ENCODE peak calls at places on chromosomes 5 and 9, in five cellular contexts. Z is heart right ventricle, A is bronchial epithelial cell, G is fibroblast of mammary gland, O is breast epithelium. D is an unnamed sample.
A peak's percentile ranks its signal among the peaks of the same experiment; 100 is the strongest.

GRCh38 chr5:14038341-14038959 is 94.0 kb upstream of the DNAH5 start:
- DNase-seq in A (peak; percentile 90), G (peak; percentile 98), Z (no peak), O (no peak), D (no peak)

GRCh38 chr9:20197976-20198685 is 409.3 kb upstream of the SLC24A2 start:
- DNase-seq in Z (no peak), O (peak; percentile 25), A (peak; percentile 52), G (peak; percentile 71), D (no peak)

GRCh38 chr5:143435207-143435657 is 31.7 kb upstream of the NR3C1 start:
- DNase-seq in O (no peak), Z (peak; percentile 22), A (no peak), G (no peak), D (peak; percentile 48)

GRCh38 chr9:94602666-94603065 is 9.0 kb upstream of the FBP2 start:
- DNase-seq in O (no peak), Z (no peak), G (no peak), A (no peak), D (no peak)

GRCh38 chr9:11199335-11199734 is 586.5 kb upstream of the PTPRD start:
- DNase-seq in Z (no peak), G (no peak), A (no peak), O (no peak), D (no peak)

GRCh38 chr5:757931-758697 is 26.4 kb downstream of the ZDHHC11B start:
- DNase-seq in Z (peak; percentile 90), O (peak; percentile 34), A (no peak), G (no peak), D (no peak)

GRCh38 chr9:91555132-91555531 is 131.5 kb upstream of the NFIL3 start:
- DNase-seq in O (no peak), A (peak; percentile 61), Z (no peak), G (peak; percentile 64), D (no peak)

GRCh38 chr9:114571391-114571790 is 16.2 kb upstream of the ATP6V1G1 start:
- DNase-seq in A (no peak), G (no peak), O (no peak), Z (no peak), D (no peak)

GRCh38 chr9:97220894-97221477 is 86.5 kb upstream of the CCDC180 start:
- DNase-seq in Z (no peak), G (no peak), O (no peak), A (no peak), D (no peak)

GRCh38 chr9:72363226-72363625 is 1.8 kb downstream of the ZFAND5 start:
- DNase-seq in A (no peak), Z (no peak), G (no peak), O (no peak), D (no peak)

GRCh38 chr9:100100268-100100667 is 1.2 kb downstream of the INVS start:
- DNase-seq in A (no peak), G (no peak), O (no peak), Z (no peak), D (no peak)

GRCh38 chr5:165630211-165630866 is 2124.9 kb downstream of the MAT2B start:
- DNase-seq in G (peak; percentile 56), Z (peak; percentile 40), O (no peak), A (peak; percentile 39), D (peak; percentile 13)

GRCh38 chr9:89839952-89840351 is 235.1 kb downstream of the GADD45G start:
- DNase-seq in Z (no peak), A (no peak), G (no peak), O (no peak), D (no peak)

GRCh38 chr5:150734579-150735384 is 24.0 kb downstream of the DCTN4 start:
- DNase-seq in A (no peak), G (no peak), O (no peak), Z (peak; percentile 47), D (no peak)

GRCh38 chr9:123943671-123944070 is 13.7 kb upstream of the DENND1A start:
- DNase-seq in Z (no peak), G (no peak), A (no peak), O (no peak), D (no peak)

GRCh38 chr9:129583308-129584038 is 37.4 kb downstream of the C9orf50 start:
- DNase-seq in A (no peak), Z (no peak), G (no peak), O (no peak), D (no peak)

GRCh38 chr5:33195431-33196128 is 245.2 kb upstream of the TARS1 start:
- DNase-seq in A (peak; percentile 55), Z (no peak), O (no peak), G (peak; percentile 37), D (no peak)

GRCh38 chr5:483011-483410 is 40.0 kb downstream of the EXOC3 start:
- DNase-seq in G (no peak), A (no peak), Z (no peak), O (no peak), D (no peak)

GRCh38 chr5:151023651-151024050 is 3.3 kb downstream of the GPX3 start:
- DNase-seq in O (peak; percentile 66), G (peak; percentile 74), A (peak; percentile 91), Z (peak; percentile 77), D (no peak)

GRCh38 chr5:125496393-125496792 is 750.0 kb upstream of the ZNF608 start:
- DNase-seq in O (no peak), Z (no peak), A (no peak), G (no peak), D (no peak)

GRCh38 chr9:107138261-107138992 is 144.7 kb upstream of the RAD23B start:
- DNase-seq in O (no peak), G (peak; percentile 31), Z (no peak), A (no peak), D (no peak)

GRCh38 chr5:139903805-139904565 is 108.4 kb downstream of the PSD2 start:
- DNase-seq in G (no peak), O (no peak), A (no peak), Z (no peak), D (no peak)

GRCh38 chr5:172858990-172859811 is 25.1 kb downstream of the ERGIC1 start:
- DNase-seq in Z (peak; percentile 85), A (no peak), O (no peak), G (peak; percentile 92), D (no peak)

GRCh38 chr9:113708821-113709713 is 167.0 kb upstream of the ZNF618 start:
- DNase-seq in Z (no peak), A (no peak), G (no peak), O (no peak), D (no peak)

GRCh38 chr9:79233542-79233941 is 338.2 kb upstream of the TLE4 start:
- DNase-seq in A (peak; percentile 53), O (no peak), G (peak; percentile 58), Z (no peak), D (no peak)

GRCh38 chr9:133355881-133356357 is 368 bp downstream of the SURF1 start:
- DNase-seq in Z (no peak), G (no peak), A (no peak), O (no peak), D (no peak)

GRCh38 chr9:133353548-133353947 is 2.7 kb downstream of the SURF1 start:
- DNase-seq in A (no peak), G (no peak), O (no peak), Z (no peak), D (no peak)

GRCh38 chr9:133354766-133355165 is 1.5 kb downstream of the SURF1 start:
- DNase-seq in A (no peak), O (no peak), G (no peak), Z (no peak), D (no peak)

GRCh38 chr9:133357656-133358055 is 1.3 kb downstream of the SURF2 start:
- DNase-seq in O (no peak), Z (no peak), G (no peak), A (no peak), D (no peak)

DNA sequence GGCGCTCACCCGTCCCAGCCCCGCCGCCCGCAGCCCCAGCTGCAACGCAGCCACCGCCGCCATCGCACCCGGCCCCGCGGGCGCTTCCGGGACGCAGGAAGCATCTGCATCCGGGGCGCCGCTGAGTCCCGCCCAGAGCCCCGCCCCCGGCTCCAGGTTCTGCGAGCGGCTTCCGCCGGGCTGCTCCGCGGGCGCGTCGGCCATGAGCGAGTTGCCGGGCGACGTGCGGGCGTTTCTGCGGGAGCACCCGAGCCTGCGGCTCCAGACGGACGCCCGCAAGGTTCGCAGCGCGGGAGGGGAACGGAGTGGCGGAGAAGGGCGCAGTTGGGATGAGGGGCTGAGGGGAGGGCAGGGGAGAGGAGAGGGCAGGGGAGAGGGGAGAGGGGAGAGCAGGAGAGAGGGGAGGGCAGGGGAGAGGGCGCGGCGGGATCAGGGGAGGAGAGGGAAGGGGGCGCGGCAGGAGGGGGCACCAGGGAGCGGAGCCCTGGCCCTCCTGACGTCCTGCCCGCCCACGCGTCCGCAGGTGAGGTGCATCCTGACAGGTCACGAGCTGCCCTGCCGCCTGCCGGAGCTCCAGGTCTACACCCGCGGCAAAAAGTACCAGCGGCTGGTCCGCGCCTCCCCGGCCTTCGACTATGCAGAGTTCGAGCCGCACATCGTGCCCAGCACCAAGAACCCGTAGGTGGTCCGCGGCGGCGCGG is at the start of the genes SURF1 and SURF2:
- DNase-seq in A (peak; percentile 55), O (peak; percentile 82), Z (peak; percentile 88), G (peak; percentile 61), D (no peak)
- TF ChIP-seq CTCF in A (peak; percentile 38), O (peak; percentile 9), Z (no peak), G (no peak), D (no peak)

GRCh38 chr9:2596003-2596402 is 25.6 kb upstream of the VLDLR start:
- DNase-seq in A (no peak), G (no peak), Z (no peak), O (no peak), D (no peak)

GRCh38 chr9:2593754-2594153 is 27.8 kb upstream of the VLDLR start:
- DNase-seq in Z (no peak), G (no peak), A (no peak), O (no peak), D (no peak)

GRCh38 chr9:2597483-2597882 is 24.1 kb upstream of the VLDLR start:
- DNase-seq in O (no peak), A (no peak), G (peak; percentile 11), Z (no peak), D (no peak)

DNA sequence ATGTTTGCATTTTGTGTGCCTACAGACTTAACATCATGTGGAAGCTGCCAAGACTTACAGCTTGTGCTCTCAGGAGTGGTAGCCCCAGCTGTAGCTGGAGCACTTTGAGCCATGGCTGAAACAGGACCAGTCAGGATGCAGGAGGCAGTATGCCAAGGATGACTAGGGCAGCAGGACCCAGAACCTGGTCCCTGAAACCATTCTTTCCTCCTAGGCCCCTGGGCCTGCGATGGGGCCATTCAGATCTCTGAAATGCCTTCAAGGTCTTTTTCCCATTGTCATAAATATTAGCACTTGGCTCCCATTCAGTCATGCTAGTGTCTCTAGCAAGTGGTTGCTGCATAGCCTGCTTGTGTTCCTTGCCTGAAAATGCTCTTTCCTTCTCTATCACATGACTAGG is 29.6 kb upstream of the VLDLR start:
- DNase-seq in G (no peak), A (no peak), Z (no peak), O (no peak), D (no peak)
- H3K4me3 ChIP-seq in G (no peak overlapping the region), A (no peak overlapping the region), Z (no peak overlapping the region), O (no peak overlapping the region), D (no peak overlapping the region)

GRCh38 chr9:33437898-33438297 is 9.5 kb downstream of the AQP3 start:
- DNase-seq in A (no peak), Z (no peak), G (no peak), O (no peak), D (no peak)
- TF ChIP-seq CTCF in A (no peak), Z (no peak), G (no peak), O (no peak), D (no peak)

DNA sequence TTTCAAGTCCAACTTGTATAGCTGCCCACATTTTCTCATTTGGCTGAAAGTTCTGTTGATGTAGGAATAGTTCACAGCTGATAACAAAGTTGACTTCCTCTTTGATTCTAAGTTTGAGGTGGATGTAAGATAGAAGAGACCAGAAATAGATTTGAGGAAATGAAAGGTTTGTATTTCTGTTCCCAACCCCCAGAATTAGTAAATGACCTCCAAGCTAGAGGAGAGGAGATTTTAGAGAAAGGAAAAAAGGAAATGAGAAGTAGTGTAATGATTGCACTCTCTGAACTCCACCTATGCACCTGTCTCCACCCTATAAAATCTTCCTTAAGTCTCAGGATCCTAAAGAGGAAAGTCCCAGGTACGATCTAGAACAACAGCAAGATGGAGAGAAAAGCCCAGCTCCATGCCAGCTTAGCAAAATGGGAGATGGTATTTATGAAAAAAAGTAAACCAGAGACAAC is 130.4 kb upstream of the POC5 start:
- DNase-seq in Z (no peak), A (no peak), G (no peak), O (no peak), D (no peak)
- H3K4me3 ChIP-seq in Z (no peak overlapping the region), A (no peak overlapping the region), G (no peak overlapping the region), O (no peak overlapping the region), D (no peak overlapping the region)